ENCODE peak calls at places on chromosomes 13 and 19, in seven cellular contexts. One of them, this sample, is unnamed.

GRCh38 chr13:39037410-39037879 is 444 bp downstream of the PROSER1 start:
- DNase-seq in lower lobe of right lung: no peak
- DNase-seq in CD8-positive, alpha-beta T cell: no peak
- DNase-seq in left ventricle myocardium inferior: no peak
- DNase-seq in breast epithelium: peak
- DNase-seq in CD4-positive, CD25-positive, alpha-beta regulatory T cell: no peak
- DNase-seq in heart right ventricle: no peak
- DNase-seq in this sample: no peak

GRCh38 chr19:6044056-6044805 is 66.1 kb downstream of the RFX2 start:
- DNase-seq in breast epithelium: no peak
- DNase-seq in lower lobe of right lung: no peak
- DNase-seq in left ventricle myocardium inferior: no peak
- DNase-seq in CD8-positive, alpha-beta T cell: no peak
- DNase-seq in CD4-positive, CD25-positive, alpha-beta regulatory T cell: no peak
- DNase-seq in heart right ventricle: no peak
- DNase-seq in this sample: no peak

GRCh38 chr19:37165635-37166034 is 6.9 kb downstream of the ZNF585A start:
- DNase-seq in lower lobe of right lung: no peak
- DNase-seq in left ventricle myocardium inferior: no peak
- DNase-seq in CD4-positive, CD25-positive, alpha-beta regulatory T cell: no peak
- DNase-seq in heart right ventricle: no peak
- DNase-seq in breast epithelium: no peak
- DNase-seq in CD8-positive, alpha-beta T cell: no peak
- DNase-seq in this sample: no peak

GRCh38 chr13:30805603-30806011 is 70.3 kb downstream of the ALOX5AP start:
- DNase-seq in heart right ventricle: no peak
- DNase-seq in breast epithelium: peak
- DNase-seq in lower lobe of right lung: no peak
- DNase-seq in CD4-positive, CD25-positive, alpha-beta regulatory T cell: no peak
- DNase-seq in left ventricle myocardium inferior: no peak
- DNase-seq in CD8-positive, alpha-beta T cell: no peak
- DNase-seq in this sample: no peak

GRCh38 chr13:34833562-34834182 is 108.4 kb upstream of the NBEA start:
- DNase-seq in heart right ventricle: no peak
- DNase-seq in left ventricle myocardium inferior: no peak
- DNase-seq in breast epithelium: no peak
- DNase-seq in lower lobe of right lung: no peak
- DNase-seq in CD8-positive, alpha-beta T cell: no peak
- DNase-seq in CD4-positive, CD25-positive, alpha-beta regulatory T cell: no peak
- DNase-seq in this sample: no peak

GRCh38 chr13:24032674-24033073 is 127.8 kb upstream of the SPATA13 start:
- DNase-seq in CD8-positive, alpha-beta T cell: no peak
- DNase-seq in heart right ventricle: no peak
- DNase-seq in CD4-positive, CD25-positive, alpha-beta regulatory T cell: no peak
- DNase-seq in left ventricle myocardium inferior: no peak
- DNase-seq in breast epithelium: no peak
- DNase-seq in lower lobe of right lung: no peak
- DNase-seq in this sample: no peak

GRCh38 chr13:102972191-102972590 is 94.0 kb downstream of the SLC10A2 start:
- DNase-seq in CD8-positive, alpha-beta T cell: no peak
- DNase-seq in lower lobe of right lung: no peak
- DNase-seq in breast epithelium: no peak
- DNase-seq in heart right ventricle: no peak
- DNase-seq in left ventricle myocardium inferior: no peak
- DNase-seq in CD4-positive, CD25-positive, alpha-beta regulatory T cell: no peak
- DNase-seq in this sample: no peak

GRCh38 chr13:19634129-19634740 is 776 bp downstream of the MPHOSPH8 start:
- DNase-seq in CD8-positive, alpha-beta T cell: peak
- DNase-seq in heart right ventricle: no peak
- DNase-seq in CD4-positive, CD25-positive, alpha-beta regulatory T cell: no peak
- DNase-seq in left ventricle myocardium inferior: no peak
- DNase-seq in lower lobe of right lung: no peak
- DNase-seq in breast epithelium: peak
- DNase-seq in this sample: peak

GRCh38 chr13:23087884-23088283 is 92.9 kb upstream of the SGCG start:
- DNase-seq in CD8-positive, alpha-beta T cell: no peak
- DNase-seq in left ventricle myocardium inferior: no peak
- DNase-seq in CD4-positive, CD25-positive, alpha-beta regulatory T cell: no peak
- DNase-seq in breast epithelium: no peak
- DNase-seq in heart right ventricle: no peak
- DNase-seq in lower lobe of right lung: no peak
- DNase-seq in this sample: no peak

GRCh38 chr13:111874981-111875380 is 192.0 kb upstream of the SOX1 start:
- DNase-seq in breast epithelium: no peak
- DNase-seq in lower lobe of right lung: no peak
- DNase-seq in left ventricle myocardium inferior: no peak
- DNase-seq in CD4-positive, CD25-positive, alpha-beta regulatory T cell: no peak
- DNase-seq in heart right ventricle: no peak
- DNase-seq in CD8-positive, alpha-beta T cell: no peak
- DNase-seq in this sample: no peak

GRCh38 chr19:38425810-38426466 is at the start of gene RASGRP4:
- DNase-seq in heart right ventricle: peak
- DNase-seq in lower lobe of right lung: peak
- DNase-seq in left ventricle myocardium inferior: peak
- DNase-seq in breast epithelium: no peak
- DNase-seq in CD8-positive, alpha-beta T cell: peak
- DNase-seq in CD4-positive, CD25-positive, alpha-beta regulatory T cell: peak
- DNase-seq in this sample: no peak

GRCh38 chr19:39307233-39307821 is 11.1 kb downstream of the IFNL1 start:
- DNase-seq in CD4-positive, CD25-positive, alpha-beta regulatory T cell: no peak
- DNase-seq in breast epithelium: no peak
- DNase-seq in CD8-positive, alpha-beta T cell: no peak
- DNase-seq in lower lobe of right lung: peak
- DNase-seq in heart right ventricle: no peak
- DNase-seq in left ventricle myocardium inferior: no peak
- DNase-seq in this sample: no peak

GRCh38 chr13:41268764-41269163 is 5.4 kb upstream of the MTRF1 start:
- DNase-seq in breast epithelium: no peak
- DNase-seq in CD4-positive, CD25-positive, alpha-beta regulatory T cell: no peak
- DNase-seq in CD8-positive, alpha-beta T cell: no peak
- DNase-seq in heart right ventricle: no peak
- DNase-seq in left ventricle myocardium inferior: no peak
- DNase-seq in lower lobe of right lung: no peak
- DNase-seq in this sample: no peak

GRCh38 chr13:71483733-71484132 is 383.3 kb downstream of the DACH1 start:
- DNase-seq in breast epithelium: no peak
- DNase-seq in left ventricle myocardium inferior: no peak
- DNase-seq in CD4-positive, CD25-positive, alpha-beta regulatory T cell: no peak
- DNase-seq in heart right ventricle: no peak
- DNase-seq in lower lobe of right lung: no peak
- DNase-seq in CD8-positive, alpha-beta T cell: no peak
- DNase-seq in this sample: no peak

GRCh38 chr19:17762505-17763229 is 11.4 kb downstream of the FCHO1 start:
- DNase-seq in lower lobe of right lung: no peak
- DNase-seq in heart right ventricle: no peak
- DNase-seq in CD4-positive, CD25-positive, alpha-beta regulatory T cell: no peak
- DNase-seq in breast epithelium: no peak
- DNase-seq in CD8-positive, alpha-beta T cell: no peak
- DNase-seq in left ventricle myocardium inferior: no peak
- DNase-seq in this sample: no peak

GRCh38 chr19:7440188-7440975 is 48.5 kb downstream of the PEX11G start:
- DNase-seq in CD4-positive, CD25-positive, alpha-beta regulatory T cell: no peak
- DNase-seq in heart right ventricle: no peak
- DNase-seq in CD8-positive, alpha-beta T cell: no peak
- DNase-seq in left ventricle myocardium inferior: no peak
- DNase-seq in lower lobe of right lung: no peak
- DNase-seq in breast epithelium: no peak
- DNase-seq in this sample: no peak

GRCh38 chr19:8575467-8575997 is 1.7 kb downstream of the MYO1F start:
- DNase-seq in left ventricle myocardium inferior: no peak
- DNase-seq in CD8-positive, alpha-beta T cell: peak
- DNase-seq in lower lobe of right lung: no peak
- DNase-seq in breast epithelium: no peak
- DNase-seq in heart right ventricle: no peak
- DNase-seq in CD4-positive, CD25-positive, alpha-beta regulatory T cell: peak
- DNase-seq in this sample: no peak

GRCh38 chr13:77919351-77920294 is 992 bp upstream of the EDNRB start:
- DNase-seq in CD8-positive, alpha-beta T cell: no peak
- DNase-seq in CD4-positive, CD25-positive, alpha-beta regulatory T cell: no peak
- DNase-seq in lower lobe of right lung: peak
- DNase-seq in heart right ventricle: peak
- DNase-seq in left ventricle myocardium inferior: peak
- DNase-seq in breast epithelium: no peak
- DNase-seq in this sample: peak

GRCh38 chr13:31767175-31767900 is 28.0 kb downstream of the RXFP2 start:
- DNase-seq in heart right ventricle: no peak
- DNase-seq in CD8-positive, alpha-beta T cell: no peak
- DNase-seq in CD4-positive, CD25-positive, alpha-beta regulatory T cell: no peak
- DNase-seq in left ventricle myocardium inferior: no peak
- DNase-seq in lower lobe of right lung: no peak
- DNase-seq in breast epithelium: peak
- DNase-seq in this sample: peak

GRCh38 chr13:21015284-21015683 is 46.1 kb downstream of the LATS2 start:
- DNase-seq in heart right ventricle: no peak
- DNase-seq in CD8-positive, alpha-beta T cell: no peak
- DNase-seq in left ventricle myocardium inferior: no peak
- DNase-seq in lower lobe of right lung: no peak
- DNase-seq in breast epithelium: no peak
- DNase-seq in CD4-positive, CD25-positive, alpha-beta regulatory T cell: no peak
- DNase-seq in this sample: no peak

GRCh38 chr13:105342421-105342820 is 1193.0 kb downstream of the EFNB2 start:
- DNase-seq in lower lobe of right lung: no peak
- DNase-seq in heart right ventricle: no peak
- DNase-seq in breast epithelium: no peak
- DNase-seq in left ventricle myocardium inferior: no peak
- DNase-seq in CD8-positive, alpha-beta T cell: no peak
- DNase-seq in CD4-positive, CD25-positive, alpha-beta regulatory T cell: no peak
- DNase-seq in this sample: no peak

GRCh38 chr13:50485979-50486935 is 357.2 kb downstream of the DLEU7 start:
- DNase-seq in lower lobe of right lung: no peak
- DNase-seq in heart right ventricle: no peak
- DNase-seq in CD8-positive, alpha-beta T cell: no peak
- DNase-seq in breast epithelium: no peak
- DNase-seq in left ventricle myocardium inferior: no peak
- DNase-seq in CD4-positive, CD25-positive, alpha-beta regulatory T cell: no peak
- DNase-seq in this sample: peak

GRCh38 chr19:50333737-50334617 is 4.8 kb upstream of the KCNC3 start:
- DNase-seq in CD4-positive, CD25-positive, alpha-beta regulatory T cell: peak
- DNase-seq in CD8-positive, alpha-beta T cell: peak
- DNase-seq in left ventricle myocardium inferior: peak
- DNase-seq in heart right ventricle: peak
- DNase-seq in breast epithelium: peak
- DNase-seq in lower lobe of right lung: peak
- DNase-seq in this sample: peak

GRCh38 chr13:50993908-50994307 is 84.3 kb downstream of the RNASEH2B start:
- DNase-seq in lower lobe of right lung: no peak
- DNase-seq in CD4-positive, CD25-positive, alpha-beta regulatory T cell: no peak
- DNase-seq in CD8-positive, alpha-beta T cell: no peak
- DNase-seq in left ventricle myocardium inferior: no peak
- DNase-seq in heart right ventricle: no peak
- DNase-seq in breast epithelium: no peak
- DNase-seq in this sample: no peak

GRCh38 chr19:42421591-42422031 is 5.6 kb downstream of the LIPE start:
- DNase-seq in heart right ventricle: peak
- DNase-seq in CD8-positive, alpha-beta T cell: no peak
- DNase-seq in left ventricle myocardium inferior: no peak
- DNase-seq in lower lobe of right lung: no peak
- DNase-seq in CD4-positive, CD25-positive, alpha-beta regulatory T cell: no peak
- DNase-seq in breast epithelium: no peak
- DNase-seq in this sample: no peak

GRCh38 chr19:6412111-6412999 is 12.3 kb downstream of the KHSRP start:
- DNase-seq in CD8-positive, alpha-beta T cell: peak
- DNase-seq in lower lobe of right lung: no peak
- DNase-seq in heart right ventricle: no peak
- DNase-seq in CD4-positive, CD25-positive, alpha-beta regulatory T cell: peak
- DNase-seq in left ventricle myocardium inferior: no peak
- DNase-seq in breast epithelium: no peak
- DNase-seq in this sample: no peak

GRCh38 chr19:3855321-3855720 is 13.5 kb downstream of the ZFR2 start:
- DNase-seq in CD4-positive, CD25-positive, alpha-beta regulatory T cell: no peak
- DNase-seq in breast epithelium: no peak
- DNase-seq in lower lobe of right lung: no peak
- DNase-seq in left ventricle myocardium inferior: no peak
- DNase-seq in heart right ventricle: no peak
- DNase-seq in CD8-positive, alpha-beta T cell: no peak
- DNase-seq in this sample: no peak

GRCh38 chr13:44317752-44318550 is 55.7 kb upstream of the SERP2 start:
- DNase-seq in CD8-positive, alpha-beta T cell: no peak
- DNase-seq in left ventricle myocardium inferior: no peak
- DNase-seq in lower lobe of right lung: no peak
- DNase-seq in heart right ventricle: no peak
- DNase-seq in breast epithelium: no peak
- DNase-seq in CD4-positive, CD25-positive, alpha-beta regulatory T cell: no peak
- DNase-seq in this sample: no peak
- H3K27ac ChIP-seq in CD8-positive, alpha-beta T cell: no peak
- H3K27ac ChIP-seq in left ventricle myocardium inferior: no peak
- H3K27ac ChIP-seq in lower lobe of right lung: no peak
- H3K27ac ChIP-seq in heart right ventricle: no peak
- H3K27ac ChIP-seq in breast epithelium: no peak
- H3K27ac ChIP-seq in CD4-positive, CD25-positive, alpha-beta regulatory T cell: no peak
- H3K27ac ChIP-seq in this sample: peak

GRCh38 chr13:59914556-59914955 is 249.2 kb downstream of the DIAPH3 start:
- DNase-seq in CD4-positive, CD25-positive, alpha-beta regulatory T cell: no peak
- DNase-seq in breast epithelium: no peak
- DNase-seq in lower lobe of right lung: no peak
- DNase-seq in left ventricle myocardium inferior: no peak
- DNase-seq in heart right ventricle: no peak
- DNase-seq in CD8-positive, alpha-beta T cell: no peak
- DNase-seq in this sample: no peak
- H3K27ac ChIP-seq in CD4-positive, CD25-positive, alpha-beta regulatory T cell: no peak
- H3K27ac ChIP-seq in breast epithelium: no peak
- H3K27ac ChIP-seq in lower lobe of right lung: no peak
- H3K27ac ChIP-seq in left ventricle myocardium inferior: no peak
- H3K27ac ChIP-seq in heart right ventricle: no peak
- H3K27ac ChIP-seq in CD8-positive, alpha-beta T cell: no peak
- H3K27ac ChIP-seq in this sample: no peak

DNA sequence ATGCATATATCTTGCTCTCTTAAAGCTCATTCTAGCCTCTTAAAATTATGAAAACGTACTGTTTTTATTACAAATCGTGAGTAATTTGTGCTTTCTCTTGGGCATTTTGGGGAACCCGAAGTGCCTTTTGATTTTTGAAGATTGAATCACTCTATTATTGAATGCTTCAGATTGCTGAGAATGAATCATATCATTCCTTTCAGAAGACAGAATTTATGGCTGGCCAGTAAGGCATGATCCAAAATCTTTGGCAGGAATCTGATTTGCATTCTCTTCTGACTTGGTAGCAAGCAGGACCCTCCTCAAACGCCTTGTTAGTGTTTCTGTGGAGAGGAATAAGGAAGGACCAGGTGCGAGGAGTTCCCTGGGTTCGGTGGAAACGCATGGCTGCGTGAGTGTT is 49.5 kb downstream of the STARD13 start:
- DNase-seq in CD4-positive, CD25-positive, alpha-beta regulatory T cell: no peak
- DNase-seq in left ventricle myocardium inferior: no peak
- DNase-seq in heart right ventricle: no peak
- DNase-seq in breast epithelium: no peak
- DNase-seq in CD8-positive, alpha-beta T cell: no peak
- DNase-seq in lower lobe of right lung: no peak
- DNase-seq in this sample: no peak
- H3K27ac ChIP-seq in CD4-positive, CD25-positive, alpha-beta regulatory T cell: no peak
- H3K27ac ChIP-seq in left ventricle myocardium inferior: peak
- H3K27ac ChIP-seq in heart right ventricle: peak
- H3K27ac ChIP-seq in breast epithelium: no peak
- H3K27ac ChIP-seq in CD8-positive, alpha-beta T cell: no peak
- H3K27ac ChIP-seq in lower lobe of right lung: peak
- H3K27ac ChIP-seq in this sample: peak

DNA sequence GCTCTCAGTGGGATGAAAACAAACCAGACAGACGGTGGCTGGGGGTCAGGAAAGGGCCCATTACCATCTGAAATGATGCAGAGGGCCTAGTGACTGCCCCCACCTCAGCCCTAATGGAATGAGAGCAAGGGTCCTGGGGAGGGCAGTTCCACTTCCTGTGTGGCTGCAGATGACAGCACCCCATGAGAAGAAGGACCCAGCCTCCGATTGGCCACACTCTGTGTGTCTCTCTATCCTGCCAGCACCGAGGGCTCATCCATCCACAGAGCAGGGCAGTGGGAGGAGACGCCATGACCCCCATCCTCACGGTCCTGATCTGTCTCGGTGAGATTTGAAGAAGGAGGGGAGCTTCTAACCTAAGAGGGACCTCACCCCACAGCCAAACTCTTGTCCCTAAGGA is 500 bp downstream of the LILRB1 start:
- DNase-seq in heart right ventricle: no peak
- DNase-seq in breast epithelium: no peak
- DNase-seq in lower lobe of right lung: no peak
- DNase-seq in CD8-positive, alpha-beta T cell: no peak
- DNase-seq in left ventricle myocardium inferior: no peak
- DNase-seq in CD4-positive, CD25-positive, alpha-beta regulatory T cell: no peak
- DNase-seq in this sample: no peak
- H3K27ac ChIP-seq in heart right ventricle: no peak
- H3K27ac ChIP-seq in breast epithelium: no peak
- H3K27ac ChIP-seq in lower lobe of right lung: no peak
- H3K27ac ChIP-seq in CD8-positive, alpha-beta T cell: no peak
- H3K27ac ChIP-seq in left ventricle myocardium inferior: no peak
- H3K27ac ChIP-seq in CD4-positive, CD25-positive, alpha-beta regulatory T cell: no peak
- H3K27ac ChIP-seq in this sample: no peak